ENCODE peak calls at places on chromosome 4, in six cellular contexts. J is ascending aorta; A is H1; F is stimulated activated naive B cell treated with anti-CD40 and anti-IgM and Interleukin-4, amounts not matched to agents 10 μg/mL and 1 μg/mL and 100 μg/mL, for 72 hours; C is pancreas; T is H9. I is an unnamed sample.
A peak's percentile ranks its signal among the peaks of the same experiment; 100 is the strongest.

GRCh38 chr4:31124008-31124645 is 404.0 kb downstream of the PCDH7 start:
- DNase-seq in J (no peak), A (no peak), F (no peak), T (no peak), C (no peak), I (no peak)

GRCh38 chr4:16032382-16032743 is 51.5 kb downstream of the PROM1 start:
- DNase-seq in A (no peak), T (no peak), F (no peak), C (no peak), J (no peak), I (no peak)

GRCh38 chr4:26719954-26720552 is 136.2 kb downstream of the TBC1D19 start:
- DNase-seq in T (no peak), J (no peak), A (no peak), C (no peak), F (no peak), I (peak; percentile 40)

GRCh38 chr4:90580271-90580825 is 453.2 kb downstream of the CCSER1 start:
- DNase-seq in C (no peak), J (no peak), A (no peak), F (no peak), T (no peak), I (no peak)

GRCh38 chr4:143178923-143179322 is 5.8 kb upstream of the USP38 start:
- DNase-seq in A (no peak), F (no peak), J (no peak), T (no peak), C (no peak), I (no peak)

GRCh38 chr4:10732235-10732975 is 47.8 kb upstream of the CLNK start:
- DNase-seq in A (no peak), F (peak; percentile 49), T (no peak), J (no peak), C (no peak), I (no peak)

GRCh38 chr4:110059556-110060191 is 138.7 kb downstream of the ELOVL6 start:
- DNase-seq in T (no peak), A (no peak), F (no peak), J (no peak), C (no peak), I (no peak)

GRCh38 chr4:69025191-69025998 is 70.9 kb upstream of the UGT2B7 start:
- DNase-seq in J (no peak), T (peak; percentile 70), F (no peak), C (peak; percentile 30), A (peak; percentile 29), I (peak; percentile 50)

GRCh38 chr4:10582059-10582686 is 102.4 kb downstream of the CLNK start:
- DNase-seq in A (no peak), F (no peak), J (peak; percentile 69), C (no peak), T (peak; percentile 42), I (peak; percentile 76)

GRCh38 chr4:24793219-24794005 is 2.0 kb upstream of the SOD3 start:
- DNase-seq in J (no peak), A (no peak), F (no peak), C (no peak), T (no peak), I (peak; percentile 64)

GRCh38 chr4:158722917-158723793 is at the start of gene PPID:
- DNase-seq in T (peak; percentile 85), F (peak; percentile 82), J (peak; percentile 90), A (peak; percentile 54), C (peak; percentile 84), I (peak; percentile 71)

GRCh38 chr4:3484057-3484973 is 21.2 kb downstream of the DOK7 start:
- DNase-seq in T (no peak), A (no peak), J (peak; percentile 94), C (no peak), F (peak; percentile 68), I (no peak)

GRCh38 chr4:139791681-139792080 is 126.1 kb downstream of the MGST2 start:
- DNase-seq in F (no peak), T (no peak), J (no peak), C (no peak), A (no peak), I (no peak)

GRCh38 chr4:173168396-173169177 is at the start of gene GALNT7:
- DNase-seq in F (peak; percentile 41), T (peak; percentile 88), J (peak; percentile 80), A (peak; percentile 54), C (peak; percentile 89), I (peak; percentile 81)

GRCh38 chr4:103928370-103928769 is 208.6 kb upstream of the TACR3 start:
- DNase-seq in T (no peak), F (no peak), J (no peak), C (no peak), A (no peak), I (no peak)

GRCh38 chr4:188976644-188977115 is 837.4 kb downstream of the TRIML1 start:
- DNase-seq in F (no peak), T (peak; percentile 75), J (no peak), C (no peak), A (peak; percentile 53), I (no peak)

GRCh38 chr4:169270156-169270809 is 473 bp downstream of the SH3RF1 start:
- DNase-seq in C (peak; percentile 80), A (no peak), F (peak; percentile 17), J (peak; percentile 82), T (peak; percentile 53), I (peak; percentile 27)

GRCh38 chr4:105924341-105924740 is 29.1 kb downstream of the NPNT start:
- DNase-seq in F (no peak), J (no peak), C (no peak), T (no peak), A (no peak), I (no peak)

GRCh38 chr4:90074322-90074886 is 52.8 kb upstream of the CCSER1 start:
- DNase-seq in A (peak; percentile 13), F (no peak), T (peak; percentile 47), C (no peak), J (no peak), I (no peak)

GRCh38 chr4:13928214-13928613 is 300.7 kb upstream of the BOD1L1 start:
- DNase-seq in F (no peak), A (no peak), C (no peak), T (no peak), J (no peak), I (peak; percentile 76)

GRCh38 chr4:151750156-151750555 is 10.7 kb downstream of the GATB start:
- DNase-seq in C (no peak), F (no peak), J (no peak), A (no peak), T (no peak), I (no peak)

GRCh38 chr4:59612235-59612634 is 1587.9 kb upstream of the ADGRL3 start:
- DNase-seq in F (no peak), A (no peak), J (no peak), T (no peak), C (no peak), I (peak; percentile 8)

GRCh38 chr4:157779084-157779483 is 393.7 kb downstream of the GASK1B start:
- DNase-seq in F (no peak), J (no peak), A (no peak), C (no peak), T (no peak), I (no peak)

GRCh38 chr4:94678896-94679295 is 78.9 kb upstream of the BMPR1B start:
- DNase-seq in F (no peak), A (no peak), T (no peak), J (no peak), C (no peak), I (no peak)

GRCh38 chr4:188297873-188298272 is 158.6 kb downstream of the TRIML1 start:
- DNase-seq in A (no peak), F (no peak), J (no peak), T (no peak), C (no peak), I (no peak)

GRCh38 chr4:163166041-163166579 is 580 bp downstream of the NAF1 start:
- DNase-seq in J (peak; percentile 75), T (peak; percentile 60), A (no peak), F (peak; percentile 37), C (peak; percentile 45), I (peak; percentile 43)

GRCh38 chr4:124189545-124189944 is 523.0 kb downstream of the ANKRD50 start:
- DNase-seq in J (no peak), T (no peak), A (no peak), F (no peak), C (no peak), I (no peak)

GRCh38 chr4:140372607-140373327 is 679 bp upstream of the SCOC start:
- DNase-seq in F (peak; percentile 48), J (no peak), A (no peak), T (no peak), C (no peak), I (peak; percentile 19)

GRCh38 chr4:176011523-176011922 is 54.1 kb upstream of the WDR17 start:
- DNase-seq in F (no peak), A (no peak), C (no peak), T (no peak), J (no peak), I (peak; percentile 10)

GRCh38 chr4:115657991-115658390 is 544.6 kb upstream of the NDST4 start:
- DNase-seq in T (no peak), F (no peak), J (no peak), C (no peak), A (no peak), I (no peak)

GRCh38 chr4:124060261-124060918 is 652.1 kb downstream of the ANKRD50 start:
- DNase-seq in F (no peak), C (peak; percentile 17), J (peak; percentile 78), T (no peak), A (no peak), I (no peak)

GRCh38 chr4:23635468-23635867 is 254.4 kb downstream of the PPARGC1A start:
- DNase-seq in C (no peak), F (no peak), T (no peak), A (no peak), J (no peak), I (no peak)

GRCh38 chr4:3415471-3416141 is 26.2 kb upstream of the HGFAC start:
- DNase-seq in J (no peak), T (peak; percentile 25), C (no peak), F (no peak), A (no peak), I (no peak)

GRCh38 chr4:44421330-44421729 is 27.3 kb downstream of the KCTD8 start:
- DNase-seq in C (no peak), F (no peak), J (no peak), T (no peak), A (no peak), I (no peak)

GRCh38 chr4:124806403-124806802 is 93.9 kb upstream of the ANKRD50 start:
- DNase-seq in T (no peak), F (no peak), J (no peak), A (peak; percentile 1), C (no peak), I (no peak)

I was measured in SK-MEL-5.